ENCODE peak calls at places on chromosomes 16 and 17, in six cellular contexts. I, E, C, B, Z and Y are unnamed samples.

GRCh38 chr16:68985855-68986254 is 119.6 kb upstream of the HAS3 start:
- DNase-seq in I (no peak), E (no peak), C (no peak), B (no peak), Z (no peak), Y (no peak)

GRCh38 chr17:12927541-12928425 is 90.0 kb downstream of the ELAC2 start:
- DNase-seq in I (no peak), E (no peak), C (no peak), B (no peak), Z (no peak), Y (no peak)

GRCh38 chr16:50530277-50531236 is 17.6 kb upstream of the NKD1 start:
- DNase-seq in I (no peak), E (no peak), C (no peak), B (no peak), Z (no peak), Y (no peak)

GRCh38 chr16:50653633-50654524 is 27.2 kb downstream of the SNX20 start:
- DNase-seq in I (no peak), E (no peak), C (no peak), B (no peak), Z (peak), Y (no peak)

GRCh38 chr17:9332164-9332527 is 243.5 kb downstream of the STX8 start:
- DNase-seq in I (no peak), E (no peak), C (no peak), B (no peak), Z (no peak), Y (no peak)

GRCh38 chr16:63684702-63685101 is 1437.2 kb downstream of the CDH11 start:
- DNase-seq in I (no peak), E (no peak), C (no peak), B (no peak), Z (no peak), Y (no peak)

GRCh38 chr17:13688716-13689115 is 87.0 kb upstream of the HS3ST3A1 start:
- DNase-seq in I (no peak), E (no peak), C (no peak), B (no peak), Z (no peak), Y (no peak)

GRCh38 chr17:28958820-28959455 is 7.6 kb upstream of the PHF12 start:
- DNase-seq in I (no peak), E (no peak), C (no peak), B (no peak), Z (no peak), Y (no peak)

GRCh38 chr16:53112015-53112414 is 57.2 kb downstream of the CHD9 start:
- DNase-seq in I (no peak), E (no peak), C (no peak), B (no peak), Z (no peak), Y (no peak)

GRCh38 chr16:637081-638018 is 1.2 kb upstream of the METTL26 start:
- DNase-seq in I (peak), E (peak), C (peak), B (peak), Z (peak), Y (peak)

GRCh38 chr17:49547566-49547965 is 28.1 kb upstream of the NXPH3 start:
- DNase-seq in I (no peak), E (no peak), C (no peak), B (no peak), Z (no peak), Y (no peak)

GRCh38 chr16:30028438-30029093 is 2.5 kb downstream of the TLCD3B start:
- DNase-seq in I (no peak), E (no peak), C (no peak), B (no peak), Z (no peak), Y (peak)